ENCODE peak calls at places on chromosomes 12 and 14, in eight cellular contexts. V, M, W, G, F, Y, B and E are unnamed samples.

GRCh38 chr12:125143491-125143890 is 78.3 kb downstream of the AACS start:
- DNase-seq in F (no peak), V (no peak), M (peak), B (no peak), Y (no peak), G (no peak), W (no peak), E (peak)

GRCh38 chr14:86086962-86087361 is 557.0 kb downstream of the FLRT2 start:
- DNase-seq in W (no peak), Y (no peak), V (no peak), M (no peak), F (no peak), G (no peak), B (no peak), E (no peak)

GRCh38 chr12:55675671-55676070 is 32.0 kb downstream of the ITGA7 start:
- DNase-seq in M (no peak), F (no peak), W (no peak), G (no peak), V (no peak), Y (no peak), B (no peak), E (no peak)

GRCh38 chr14:34714320-34715107 is at the start of gene CFL2:
- DNase-seq in F (peak), M (peak), W (peak), V (peak), Y (peak), G (peak), B (peak), E (peak)

GRCh38 chr12:13905795-13906194 is 75.6 kb downstream of the GRIN2B start:
- DNase-seq in G (peak), Y (no peak), F (no peak), M (no peak), W (no peak), V (no peak), B (no peak), E (no peak)

GRCh38 chr12:57657744-57658143 is 24.7 kb upstream of the B4GALNT1 start:
- DNase-seq in M (peak), G (no peak), B (no peak), Y (no peak), V (no peak), W (no peak), F (no peak), E (peak)

GRCh38 chr14:25833341-25834121 is 764.3 kb downstream of the NOVA1 start:
- DNase-seq in M (peak), F (no peak), G (no peak), V (no peak), W (no peak), Y (peak), B (no peak), E (peak)

GRCh38 chr14:69424139-69424923 is 25.8 kb downstream of the SLC39A9 start:
- DNase-seq in M (no peak), W (no peak), V (no peak), G (no peak), Y (no peak), B (no peak), F (no peak), E (peak)

GRCh38 chr14:64463198-64463597 is 2.1 kb upstream of the AKAP5 start:
- DNase-seq in G (no peak), M (no peak), B (no peak), F (no peak), W (no peak), Y (no peak), V (no peak), E (no peak)

GRCh38 chr12:77299001-77299400 is 233.6 kb upstream of the E2F7 start:
- DNase-seq in B (no peak), M (no peak), G (no peak), F (no peak), V (peak), Y (no peak), W (no peak), E (peak)

GRCh38 chr12:114166360-114166759 is 200.2 kb upstream of the RBM19 start:
- DNase-seq in B (no peak), F (no peak), Y (peak), M (peak), W (no peak), G (peak), V (no peak), E (no peak)

GRCh38 chr14:89422181-89422951 is 5.3 kb upstream of the FOXN3 start:
- DNase-seq in F (no peak), W (no peak), Y (peak), M (peak), V (no peak), G (peak), B (no peak), E (no peak)

GRCh38 chr12:81176796-81177195 is 98.9 kb downstream of the ACSS3 start:
- DNase-seq in W (no peak), Y (no peak), G (no peak), F (no peak), V (no peak), B (no peak), M (peak), E (peak)

GRCh38 chr12:127182018-127182417 is 1085.0 kb upstream of the TMEM132C start:
- DNase-seq in G (no peak), V (no peak), W (no peak), M (no peak), F (no peak), Y (no peak), B (no peak), E (no peak)

GRCh38 chr14:50603565-50603964 is 43.6 kb downstream of the ATL1 start:
- DNase-seq in W (no peak), V (no peak), M (no peak), B (no peak), Y (no peak), G (no peak), F (no peak), E (peak)

GRCh38 chr14:77804592-77804991 is 4.7 kb downstream of the ADCK1 start:
- DNase-seq in F (no peak), Y (peak), W (peak), M (peak), V (no peak), B (peak), G (peak), E (peak)

GRCh38 chr12:39616666-39617065 is 2.9 kb downstream of the ABCD2 start:
- DNase-seq in F (no peak), V (no peak), B (no peak), M (no peak), W (no peak), Y (no peak), G (no peak), E (no peak)

GRCh38 chr12:120249875-120250795 is 15.4 kb downstream of the PXN start:
- DNase-seq in M (peak), F (peak), Y (peak), W (no peak), V (no peak), B (peak), G (no peak), E (no peak)

GRCh38 chr14:102829106-102829505 is 51.9 kb downstream of the TRAF3 start:
- DNase-seq in G (no peak), V (no peak), Y (no peak), W (no peak), F (no peak), M (peak), B (no peak), E (peak)

GRCh38 chr14:58297412-58297761 is 968 bp upstream of the ARID4A start:
- DNase-seq in F (no peak), B (no peak), V (no peak), M (no peak), G (no peak), W (no peak), Y (no peak), E (peak)

GRCh38 chr12:67578976-67579661 is 69.4 kb upstream of the DYRK2 start:
- DNase-seq in G (no peak), V (no peak), B (peak), F (no peak), Y (no peak), W (no peak), M (no peak), E (peak)

GRCh38 chr14:104843442-104844305 is 21.4 kb upstream of the CEP170B start:
- DNase-seq in M (no peak), W (no peak), B (no peak), Y (no peak), F (no peak), V (no peak), G (peak), E (peak)

GRCh38 chr14:52547526-52547925 is 4.8 kb downstream of the TXNDC16 start:
- DNase-seq in V (no peak), B (no peak), Y (no peak), F (no peak), W (no peak), G (no peak), M (no peak), E (no peak)

GRCh38 chr14:32576088-32576795 is 247.1 kb downstream of the AKAP6 start:
- DNase-seq in Y (peak), G (peak), B (peak), F (no peak), V (peak), M (peak), W (no peak), E (peak)

GRCh38 chr14:20812576-20812975 is 9.9 kb upstream of the RNASE1 start:
- DNase-seq in F (no peak), G (no peak), Y (no peak), M (no peak), B (no peak), V (no peak), W (no peak), E (no peak)

GRCh38 chr14:42200951-42201350 is 594.3 kb downstream of the LRFN5 start:
- DNase-seq in B (no peak), M (no peak), F (no peak), V (no peak), W (no peak), Y (no peak), G (no peak), E (no peak)

GRCh38 chr14:94066089-94066676 is 14.8 kb downstream of the DDX24 start:
- DNase-seq in W (no peak), Y (no peak), F (no peak), G (peak), V (no peak), M (no peak), B (no peak), E (no peak)

GRCh38 chr14:50233335-50234250 is 2.2 kb upstream of the SOS2 start:
- DNase-seq in F (no peak), W (no peak), Y (peak), V (no peak), M (no peak), B (no peak), G (no peak), E (no peak)